ENCODE peak calls at places on chromosomes 6 and 20, in six cellular contexts. O is RKO, N is T-helper 2 cell, U is spleen, T is ELF-1, C is OCI-LY7. X is an unnamed sample.

GRCh38 chr20:58875541-58876134 is 23.1 kb downstream of the GNAS start:
- DNase-seq in O (peak; percentile 92), N (no peak), U (no peak), T (no peak), C (no peak), X (no peak)

GRCh38 chr6:11329841-11330765 is 97.6 kb upstream of the NEDD9 start:
- DNase-seq in O (no peak), N (no peak), U (no peak), T (no peak), C (no peak), X (no peak)

GRCh38 chr6:79630883-79631799 is at the start of gene SH3BGRL2:
- DNase-seq in O (peak; percentile 75), N (peak; percentile 3), U (peak; percentile 85), T (peak; percentile 91), C (no peak), X (peak; percentile 90)

GRCh38 chr6:71248306-71248705 is 40.3 kb upstream of the OGFRL1 start:
- DNase-seq in O (peak; percentile 43), N (no peak), U (no peak), T (peak; percentile 58), C (peak; percentile 83), X (no peak)

GRCh38 chr6:2491137-2491536 is 245.7 kb upstream of the GMDS start:
- DNase-seq in O (no peak), N (no peak), U (no peak), T (no peak), C (no peak), X (no peak)

GRCh38 chr6:116764961-116765841 is at the start of gene FAM162B:
- DNase-seq in O (no peak), N (no peak), U (no peak), T (peak; percentile 93), C (no peak), X (peak; percentile 87)

GRCh38 chr6:3022765-3023662 is 23.3 kb downstream of the NQO2 start:
- DNase-seq in O (peak; percentile 60), N (no peak), U (peak; percentile 87), T (peak; percentile 85), C (no peak), X (no peak)

GRCh38 chr6:122622404-122622938 is 12.3 kb downstream of the PKIB start:
- DNase-seq in O (no peak), N (no peak), U (no peak), T (no peak), C (no peak), X (no peak)

GRCh38 chr20:13166006-13166405 is 55.1 kb upstream of the ISM1 start:
- DNase-seq in O (no peak), N (no peak), U (no peak), T (no peak), C (no peak), X (no peak)

GRCh38 chr6:152124432-152125074 is 317.1 kb downstream of the ESR1 start:
- DNase-seq in O (peak; percentile 72), N (no peak), U (no peak), T (no peak), C (peak; percentile 44), X (no peak)

GRCh38 chr6:140319209-140319608 is 944.8 kb upstream of the CITED2 start:
- DNase-seq in O (no peak), N (no peak), U (no peak), T (no peak), C (no peak), X (no peak)

GRCh38 chr6:35011096-35012041 is 122.3 kb downstream of the ANKS1A start:
- DNase-seq in O (no peak), N (no peak), U (no peak), T (no peak), C (no peak), X (no peak)

GRCh38 chr6:30570760-30571084 is 520 bp upstream of the ABCF1 start:
- DNase-seq in O (peak; percentile 47), N (no peak), U (no peak), T (no peak), C (no peak), X (peak; percentile 75)

GRCh38 chr6:45684476-45684875 is 306.7 kb upstream of the SUPT3H start:
- DNase-seq in O (no peak), N (no peak), U (no peak), T (no peak), C (no peak), X (no peak)

GRCh38 chr20:38168791-38169589 is 3.9 kb upstream of the TGM2 start:
- DNase-seq in O (no peak), N (no peak), U (peak; percentile 90), T (peak; percentile 51), C (no peak), X (no peak)

GRCh38 chr20:63831696-63832686 is 927 bp upstream of the ZBTB46 start:
- DNase-seq in O (no peak), N (no peak), U (peak; percentile 86), T (peak; percentile 63), C (no peak), X (peak; percentile 87)

GRCh38 chr20:24894967-24895366 is 54.1 kb upstream of the CST7 start:
- DNase-seq in O (no peak), N (no peak), U (no peak), T (no peak), C (no peak), X (no peak)

GRCh38 chr6:125097186-125097585 is 56.4 kb upstream of the TPD52L1 start:
- DNase-seq in O (no peak), N (no peak), U (no peak), T (no peak), C (no peak), X (no peak)

GRCh38 chr6:124022641-124023040 is 219.0 kb downstream of the NKAIN2 start:
- DNase-seq in O (no peak), N (no peak), U (no peak), T (no peak), C (no peak), X (no peak)

X was measured in kidney.